ENCODE peak calls at places on chromosomes 1 and 21, in six cellular contexts. V is tibial nerve, S is right atrium auricular region, C is mesothelial cell of epicardium, L is GM23338, H is body of pancreas. J is an unnamed sample.

GRCh38 chr1:62875676-62876075 is 91.7 kb downstream of the ATG4C start:
- DNase-seq in C (no peak), H (no peak), L (no peak), V (no peak), S (no peak), J (no peak)

GRCh38 chr1:17615157-17615556 is 75.7 kb downstream of the ARHGEF10L start:
- DNase-seq in S (no peak), V (no peak), C (no peak), L (no peak), H (no peak), J (no peak)

GRCh38 chr1:91123319-91123718 is 101.5 kb upstream of the ZNF644 start:
- DNase-seq in C (no peak), V (no peak), S (no peak), L (peak), H (no peak), J (no peak)

GRCh38 chr1:169941982-169942830 is 48.5 kb upstream of the SCYL3 start:
- DNase-seq in L (no peak), S (no peak), H (no peak), V (no peak), C (no peak), J (peak)

GRCh38 chr1:58628987-58629598 is 52.0 kb upstream of the TACSTD2 start:
- DNase-seq in H (no peak), V (no peak), C (no peak), S (no peak), L (no peak), J (no peak)

GRCh38 chr1:38005195-38006007 is at the start of gene FHL3:
- DNase-seq in S (peak), V (no peak), C (peak), H (peak), L (peak), J (no peak)

GRCh38 chr1:47998396-47998990 is 1.3 kb upstream of the TRABD2B start:
- DNase-seq in L (peak), H (no peak), V (no peak), C (no peak), S (no peak), J (no peak)

GRCh38 chr1:155127672-155128468 is at the start of gene EFNA1:
- DNase-seq in L (peak), S (no peak), V (no peak), H (peak), C (peak), J (no peak)

GRCh38 chr1:163414778-163415177 is 93.0 kb downstream of the NUF2 start:
- DNase-seq in V (no peak), S (no peak), H (no peak), C (no peak), L (no peak), J (no peak)

GRCh38 chr1:93000751-93001175 is 39.5 kb upstream of the DIPK1A start:
- DNase-seq in C (no peak), L (peak), V (no peak), S (no peak), H (no peak), J (no peak)

GRCh38 chr1:237012789-237013383 is 8.6 kb upstream of the MT1HL1 start:
- DNase-seq in S (no peak), L (no peak), H (peak), C (no peak), V (no peak), J (peak)

GRCh38 chr21:14120091-14120734 is 90.5 kb downstream of the LIPI start:
- DNase-seq in H (peak), C (no peak), S (no peak), L (peak), V (peak), J (no peak)

GRCh38 chr1:182080955-182081582 is 19.6 kb upstream of the ZNF648 start:
- DNase-seq in H (peak), C (no peak), S (no peak), V (peak), L (peak), J (peak)

GRCh38 chr1:146013566-146013937 is 8.0 kb downstream of the HJV start:
- DNase-seq in S (no peak), H (no peak), V (no peak), C (no peak), L (no peak), J (no peak)

GRCh38 chr1:246213036-246213435 is 294.0 kb downstream of the SMYD3 start:
- DNase-seq in C (no peak), L (no peak), H (no peak), S (no peak), V (no peak), J (no peak)

GRCh38 chr1:208164609-208165008 is 79.6 kb downstream of the PLXNA2 start:
- DNase-seq in H (no peak), L (no peak), V (no peak), S (no peak), C (no peak), J (no peak)

GRCh38 chr21:15015622-15016471 is 49.0 kb downstream of the NRIP1 start:
- DNase-seq in S (no peak), V (no peak), C (no peak), L (no peak), H (no peak), J (no peak)

GRCh38 chr1:218498061-218498938 is 153.2 kb downstream of the TGFB2 start:
- DNase-seq in C (no peak), V (no peak), S (no peak), L (no peak), H (no peak), J (no peak)

GRCh38 chr1:202162418-202163280 is 2.2 kb upstream of the PTPN7 start:
- DNase-seq in C (no peak), V (no peak), S (no peak), H (no peak), L (no peak), J (no peak)

GRCh38 chr1:64220241-64220640 is 16.8 kb downstream of the UBE2U start:
- DNase-seq in V (no peak), C (no peak), L (no peak), S (no peak), H (no peak), J (no peak)

GRCh38 chr21:44970766-44971671 is 31.2 kb downstream of the SLX9 start:
- DNase-seq in H (no peak), C (no peak), V (no peak), L (no peak), S (no peak), J (no peak)

GRCh38 chr1:8512504-8512903 is 194.6 kb downstream of the SLC45A1 start:
- DNase-seq in L (no peak), H (no peak), V (no peak), S (no peak), C (no peak), J (no peak)

GRCh38 chr1:91523462-91523861 is 22.8 kb downstream of the CDC7 start:
- DNase-seq in H (no peak), S (no peak), C (no peak), L (no peak), V (no peak), J (no peak)

GRCh38 chr1:202852163-202852904 is 36.6 kb downstream of the RABIF start:
- DNase-seq in H (peak), S (no peak), L (peak), C (no peak), V (no peak), J (no peak)

GRCh38 chr1:233704125-233704881 is 90.4 kb downstream of the KCNK1 start:
- DNase-seq in S (no peak), C (no peak), L (no peak), V (no peak), H (no peak), J (no peak)

GRCh38 chr21:44377201-44377921 is 23.9 kb downstream of the TRPM2 start:
- DNase-seq in L (peak), S (no peak), H (no peak), C (peak), V (no peak), J (no peak)

GRCh38 chr1:19416919-19417441 is 68.4 kb downstream of the CAPZB start:
- DNase-seq in L (no peak), V (no peak), H (no peak), C (no peak), S (no peak), J (no peak)

DNA sequence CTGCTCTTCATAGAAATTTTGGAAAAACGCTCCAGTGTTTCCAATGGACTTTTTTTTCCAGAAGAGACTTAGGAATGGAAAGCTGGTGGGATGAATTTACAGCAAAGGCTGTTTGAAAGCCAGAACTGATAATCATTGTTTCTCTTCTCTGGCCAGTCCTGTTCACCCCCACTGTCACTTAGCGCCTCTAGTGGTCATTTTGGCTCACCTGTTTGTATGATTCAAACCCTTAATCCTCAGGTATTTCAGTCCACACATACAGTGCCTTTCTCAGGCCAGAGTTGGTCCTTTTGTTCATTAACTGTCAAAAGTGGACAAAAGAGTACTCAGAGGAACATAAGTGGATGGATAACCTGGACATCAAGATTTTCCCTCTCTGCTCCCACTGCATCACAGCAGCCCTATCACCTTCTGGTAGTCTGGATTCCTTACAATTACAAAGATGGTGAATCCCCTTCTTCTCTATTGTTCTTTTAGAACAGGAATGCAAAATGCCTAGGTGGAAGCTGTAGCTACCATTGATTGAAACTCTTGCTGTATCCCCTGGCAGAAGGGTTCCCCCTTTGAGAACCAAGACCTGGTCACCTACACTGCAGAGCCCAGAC is 177.6 kb upstream of the OLFM3 start:
- DNase-seq in V (no peak), C (no peak), S (no peak), L (peak), H (peak), J (no peak)
- TF ChIP-seq CTCF in V (no peak), C (no peak), S (no peak), L (peak), H (peak), J (peak)

DNA sequence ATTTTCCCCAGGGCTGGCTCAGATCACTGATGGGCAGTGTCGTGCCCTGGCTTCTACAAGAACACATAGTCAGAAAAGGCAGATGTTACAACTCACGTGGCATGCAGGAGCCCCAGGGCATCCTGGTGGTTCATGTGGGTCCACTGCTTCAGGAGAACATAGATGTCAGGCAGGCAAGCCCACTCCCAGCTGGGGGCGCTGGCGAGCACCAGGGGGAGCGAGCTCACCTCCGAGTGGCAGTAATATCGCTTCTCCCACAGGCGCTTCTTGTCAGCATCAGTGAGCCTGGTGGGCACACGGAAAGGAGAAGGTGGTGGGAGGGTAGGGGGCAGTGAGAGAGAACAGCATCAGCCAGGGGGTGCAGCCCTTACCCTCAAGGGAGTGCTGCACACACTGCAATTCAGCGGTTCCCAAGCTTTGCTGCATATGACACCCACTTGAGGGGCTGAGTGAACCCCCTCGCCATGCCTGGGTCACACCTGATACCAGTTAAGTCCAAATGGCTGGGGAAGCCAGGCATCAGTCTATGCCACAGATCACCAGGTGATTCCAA is 34.3 kb upstream of the PPP1R15B start:
- DNase-seq in H (peak), L (peak), S (no peak), C (no peak), V (no peak), J (no peak)
- TF ChIP-seq CTCF in H (no peak), L (peak), S (no peak), C (peak), V (no peak), J (peak)

DNA sequence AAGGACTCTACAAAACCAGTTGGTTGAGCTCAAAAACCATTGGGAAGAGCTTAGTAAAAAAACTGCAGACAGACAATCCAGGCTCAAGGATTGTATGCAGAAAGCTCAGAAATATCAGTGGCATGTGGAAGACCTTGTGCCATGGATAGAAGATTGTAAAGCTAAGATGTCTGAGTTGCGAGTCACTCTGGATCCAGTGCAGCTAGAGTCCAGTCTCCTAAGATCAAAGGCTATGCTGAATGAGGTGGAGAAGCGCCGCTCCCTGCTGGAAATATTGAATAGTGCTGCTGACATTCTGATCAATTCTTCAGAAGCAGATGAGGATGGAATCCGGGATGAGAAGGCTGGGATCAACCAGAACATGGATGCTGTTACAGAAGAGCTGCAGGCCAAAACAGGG is 104.0 kb upstream of the BMP8A start:
- DNase-seq in V (no peak), L (no peak), H (no peak), C (no peak), S (no peak), J (peak)
- TF ChIP-seq CTCF in V (no peak), L (no peak), H (no peak), C (no peak), S (no peak), J (peak)

GRCh38 chr21:33374080-33374873 is 28.9 kb upstream of the IFNGR2 start:
- DNase-seq in C (no peak), L (peak), S (no peak), H (peak), V (peak), J (peak)

GRCh38 chr21:33373451-33373850 is 29.8 kb upstream of the IFNGR2 start:
- DNase-seq in H (no peak), S (no peak), V (no peak), L (no peak), C (no peak), J (no peak)

GRCh38 chr21:33372582-33372981 is 30.6 kb upstream of the IFNGR2 start:
- DNase-seq in L (no peak), S (no peak), H (no peak), V (no peak), C (no peak), J (no peak)

GRCh38 chr21:33377221-33377620 is 26.0 kb upstream of the IFNGR2 start:
- DNase-seq in S (no peak), L (no peak), C (no peak), V (no peak), H (no peak), J (no peak)

GRCh38 chr21:33374874-33375644 is 28.2 kb upstream of the IFNGR2 start:
- DNase-seq in V (no peak), S (no peak), L (no peak), H (no peak), C (no peak), J (no peak)
- TF ChIP-seq CTCF in V (no peak), S (no peak), L (no peak), H (no peak), C (no peak), J (no peak)

DNA sequence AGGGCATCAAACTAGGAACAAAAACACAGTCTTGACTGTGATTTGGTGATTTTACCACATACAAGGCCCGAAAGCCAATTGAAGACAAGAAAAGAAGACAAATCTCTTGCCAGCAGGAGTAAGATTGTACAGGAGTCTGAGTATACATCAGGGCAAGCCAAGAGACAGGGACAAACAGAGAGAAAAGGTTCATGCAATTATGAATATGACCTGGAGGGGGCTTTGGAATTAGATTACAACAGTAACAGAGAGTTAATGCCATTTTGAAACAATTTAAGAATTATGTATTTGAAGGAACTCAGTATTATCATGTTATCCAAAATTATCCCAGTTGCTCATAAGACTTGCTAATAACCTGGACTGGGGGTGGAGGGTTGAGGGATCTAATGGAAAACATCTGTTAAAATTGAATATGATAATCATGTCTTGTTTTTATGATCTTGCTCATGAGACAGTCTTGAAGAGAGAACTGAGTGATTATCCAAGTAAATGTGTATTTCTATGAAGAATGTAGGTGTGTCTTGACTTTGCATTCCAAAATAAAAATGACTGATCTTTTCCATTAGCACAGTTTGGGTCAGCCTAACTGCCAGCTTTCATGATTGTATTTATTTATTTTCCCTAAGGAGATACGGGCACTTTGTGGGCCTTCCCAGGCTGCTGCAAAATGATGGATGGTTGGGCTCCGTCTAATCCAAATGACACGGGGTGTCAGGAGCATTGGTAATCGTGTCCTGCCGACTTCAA is 117.7 kb downstream of the ERG start:
- DNase-seq in S (peak), H (no peak), C (no peak), L (peak), V (no peak), J (no peak)
- TF ChIP-seq CTCF in S (no peak), H (no peak), C (peak), L (peak), V (no peak), J (peak)

GRCh38 chr1:172040466-172040865 is 199.2 kb downstream of the DNM3 start:
- DNase-seq in L (no peak), H (no peak), V (no peak), C (no peak), S (no peak), J (peak)

GRCh38 chr1:172041102-172041501 is 199.8 kb downstream of the DNM3 start:
- DNase-seq in S (no peak), L (peak), V (no peak), H (no peak), C (no peak), J (no peak)

GRCh38 chr1:172041689-172042088 is 200.4 kb downstream of the DNM3 start:
- DNase-seq in V (peak), C (no peak), H (no peak), L (no peak), S (no peak), J (peak)
- TF ChIP-seq CTCF in V (peak), C (peak), H (peak), L (peak), S (no peak), J (peak)

GRCh38 chr21:41651830-41652229 is 115.0 kb downstream of the RIPK4 start:
- DNase-seq in L (no peak), S (no peak), V (no peak), C (no peak), H (no peak), J (no peak)
- TF ChIP-seq CTCF in L (peak), S (no peak), V (no peak), C (no peak), H (no peak), J (no peak)

GRCh38 chr1:3241236-3241550 is 172.2 kb downstream of the PRDM16 start:
- DNase-seq in S (no peak), H (no peak), L (no peak), V (no peak), C (no peak), J (no peak)
- TF ChIP-seq CTCF in S (no peak), H (no peak), L (no peak), V (no peak), C (no peak), J (no peak)

GRCh38 chr1:46467183-46467504 is 22.5 kb upstream of the DMBX1 start:
- DNase-seq in L (no peak), C (no peak), V (no peak), H (no peak), S (no peak), J (no peak)

GRCh38 chr1:46469846-46470245 is 19.8 kb upstream of the DMBX1 start:
- DNase-seq in C (no peak), H (no peak), S (no peak), L (no peak), V (no peak), J (no peak)

GRCh38 chr1:46464013-46464548 is 25.6 kb upstream of the DMBX1 start:
- DNase-seq in S (no peak), V (no peak), L (no peak), H (no peak), C (no peak), J (no peak)

GRCh38 chr1:46465981-46466476 is 23.6 kb upstream of the DMBX1 start:
- DNase-seq in C (no peak), L (no peak), S (no peak), H (no peak), V (no peak), J (no peak)

GRCh38 chr1:46466477-46467182 is 23.0 kb upstream of the DMBX1 start:
- DNase-seq in C (peak), V (no peak), L (peak), H (peak), S (no peak), J (no peak)
- TF ChIP-seq CTCF in C (no peak), V (no peak), L (no peak), H (no peak), S (no peak), J (no peak)

GRCh38 chr1:186626969-186627368 is 53.3 kb downstream of the PTGS2 start:
- DNase-seq in L (no peak), V (no peak), H (no peak), C (no peak), S (no peak), J (no peak)

GRCh38 chr1:186633101-186633500 is 47.1 kb downstream of the PTGS2 start:
- DNase-seq in S (no peak), H (no peak), C (no peak), L (no peak), V (no peak), J (no peak)

GRCh38 chr1:186628910-186629309 is 51.3 kb downstream of the PTGS2 start:
- DNase-seq in S (no peak), V (no peak), C (no peak), H (no peak), L (no peak), J (no peak)

GRCh38 chr1:186626533-186626932 is 53.7 kb downstream of the PTGS2 start:
- DNase-seq in H (no peak), L (no peak), V (no peak), S (no peak), C (no peak), J (no peak)

DNA sequence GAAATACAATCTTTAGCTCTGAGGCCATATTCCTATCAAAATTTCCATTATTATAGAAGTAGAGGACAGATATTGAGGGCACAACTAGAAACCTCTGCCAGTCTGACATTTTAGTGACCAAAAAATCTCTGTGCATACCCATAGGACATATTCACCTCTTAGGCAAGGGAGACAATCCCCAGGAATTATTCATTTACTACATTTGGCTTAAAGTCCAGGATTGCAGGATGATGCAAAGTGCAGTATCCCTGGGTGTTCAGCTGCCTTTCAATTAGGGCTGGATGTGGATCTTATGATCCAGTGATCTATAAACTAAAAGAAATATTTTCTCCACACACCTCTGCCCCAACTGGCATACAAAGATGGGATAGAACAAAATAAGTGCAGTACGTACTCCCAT is 50.9 kb downstream of the PTGS2 start:
- DNase-seq in V (no peak), L (no peak), C (no peak), S (no peak), H (no peak), J (no peak)
- TF ChIP-seq CTCF in V (no peak), L (no peak), C (no peak), S (no peak), H (no peak), J (no peak)

J was measured in astrocyte of the cerebellum.